ENCODE peak calls at places on chromosomes 6 and 20, in ten cellular contexts. Y is AG04450, H is tibial nerve, X is Peyer's patch, E is fibroblast of mammary gland, I is choroid plexus epithelial cell, B is WERI-Rb-1, J is astrocyte of the spinal cord, O is cardiac muscle cell, M is right cardiac atrium. D is an unnamed sample.

GRCh38 chr6:1745814-1746213 is 136.1 kb downstream of the FOXC1 start:
- DNase-seq in J (no peak), O (no peak), E (no peak), B (no peak), I (no peak), M (no peak), Y (no peak), H (no peak), X (no peak), D (no peak)

GRCh38 chr6:170437719-170438401 is 115.2 kb downstream of the PSMB1 start:
- DNase-seq in B (no peak), Y (no peak), X (no peak), H (no peak), J (peak), M (no peak), I (peak), O (no peak), E (peak), D (no peak)

GRCh38 chr20:39874049-39874893 is 814.8 kb downstream of the MAFB start:
- DNase-seq in I (peak), E (peak), J (peak), M (peak), O (peak), Y (peak), B (peak), X (peak), H (peak), D (no peak)

GRCh38 chr20:44861547-44862006 is 23.9 kb upstream of the YWHAB start:
- DNase-seq in I (peak), Y (no peak), B (no peak), H (no peak), M (peak), X (no peak), O (no peak), J (peak), E (peak), D (no peak)

GRCh38 chr6:118485601-118486550 is 62.2 kb upstream of the PLN start:
- DNase-seq in Y (no peak), E (peak), M (no peak), O (no peak), I (peak), B (no peak), H (no peak), X (no peak), J (no peak), D (no peak)

GRCh38 chr6:9494864-9495263 is 920.0 kb downstream of the TFAP2A start:
- DNase-seq in M (no peak), B (no peak), I (peak), H (no peak), O (no peak), J (peak), Y (no peak), E (peak), X (no peak), D (no peak)

GRCh38 chr6:5899216-5900045 is 107.3 kb downstream of the NRN1 start:
- DNase-seq in Y (no peak), E (no peak), I (no peak), X (no peak), O (no peak), J (no peak), M (no peak), H (no peak), B (no peak), D (no peak)

GRCh38 chr20:46021361-46022359 is 7.4 kb upstream of the SLC12A5 start:
- DNase-seq in O (peak), B (peak), H (no peak), I (no peak), Y (no peak), X (no peak), E (no peak), J (no peak), M (peak), D (no peak)

GRCh38 chr6:135972586-135972985 is 121.1 kb downstream of the PDE7B start:
- DNase-seq in E (no peak), J (no peak), B (no peak), O (no peak), I (no peak), X (no peak), Y (no peak), H (no peak), M (no peak), D (no peak)

GRCh38 chr6:17394192-17394611 is 807 bp downstream of the CAP2 start:
- DNase-seq in M (peak), E (peak), X (no peak), Y (no peak), I (peak), J (peak), O (peak), H (peak), B (peak), D (no peak)

GRCh38 chr20:22584922-22585785 is 782 bp upstream of the FOXA2 start:
- DNase-seq in Y (no peak), E (no peak), B (no peak), X (peak), M (no peak), I (no peak), J (no peak), H (no peak), O (peak), D (no peak)

GRCh38 chr6:20379231-20379630 is 22.4 kb upstream of the E2F3 start:
- DNase-seq in I (no peak), M (no peak), X (no peak), B (no peak), Y (no peak), E (no peak), J (no peak), O (no peak), H (no peak), D (no peak)

GRCh38 chr6:41687501-41688175 is 47.8 kb downstream of the TFEB start:
- DNase-seq in I (no peak), B (no peak), O (no peak), Y (no peak), M (no peak), X (peak), E (no peak), J (no peak), H (no peak), D (no peak)

GRCh38 chr6:157240059-157240959 is 83.0 kb downstream of the TMEM242 start:
- DNase-seq in B (peak), J (peak), H (peak), Y (no peak), X (peak), I (no peak), O (no peak), E (peak), M (peak), D (peak)

GRCh38 chr20:43941476-43942212 is 27.0 kb downstream of the TOX2 start:
- DNase-seq in Y (no peak), H (no peak), J (peak), M (no peak), O (no peak), E (peak), I (peak), X (peak), B (no peak), D (no peak)

GRCh38 chr6:41780623-41781301 is at the start of gene PRICKLE4:
- DNase-seq in O (peak), X (peak), B (peak), I (peak), M (peak), E (no peak), H (peak), Y (no peak), J (no peak), D (no peak)

GRCh38 chr20:33531047-33531877 is 41.4 kb downstream of the CBFA2T2 start:
- DNase-seq in X (no peak), H (no peak), O (peak), Y (no peak), E (peak), J (peak), I (peak), B (no peak), M (no peak), D (no peak)

GRCh38 chr20:5356921-5357320 is 40.2 kb upstream of the PROKR2 start:
- DNase-seq in O (no peak), E (no peak), X (no peak), H (no peak), Y (no peak), B (no peak), M (no peak), I (no peak), J (no peak), D (no peak)

GRCh38 chr6:167795874-167796667 is 30.6 kb upstream of the AFDN start:
- DNase-seq in O (no peak), H (no peak), B (no peak), Y (no peak), J (no peak), M (peak), I (peak), E (no peak), X (peak), D (no peak)

GRCh38 chr6:12083763-12084162 is 71.7 kb downstream of the HIVEP1 start:
- DNase-seq in I (peak), X (no peak), O (no peak), J (no peak), B (no peak), Y (no peak), E (no peak), H (no peak), M (no peak), D (no peak)

GRCh38 chr20:58511861-58512260 is 3.3 kb downstream of the APCDD1L start:
- DNase-seq in J (no peak), I (no peak), O (no peak), Y (no peak), X (no peak), E (no peak), B (no peak), H (no peak), M (no peak), D (no peak)

GRCh38 chr20:58513580-58514285 is 1.5 kb downstream of the APCDD1L start:
- DNase-seq in Y (no peak), H (no peak), X (no peak), I (no peak), B (no peak), E (no peak), M (no peak), J (no peak), O (no peak), D (no peak)

GRCh38 chr20:58512808-58513552 is 2.2 kb downstream of the APCDD1L start:
- DNase-seq in I (no peak), Y (no peak), J (no peak), H (no peak), O (no peak), X (no peak), B (no peak), M (no peak), E (no peak), D (no peak)

GRCh38 chr20:58510921-58511320 is 4.3 kb downstream of the APCDD1L start:
- DNase-seq in E (no peak), Y (no peak), O (no peak), B (no peak), J (no peak), X (no peak), H (no peak), I (no peak), M (no peak), D (no peak)

GRCh38 chr20:58511364-58511763 is 3.8 kb downstream of the APCDD1L start:
- DNase-seq in J (peak), O (no peak), I (peak), Y (peak), X (no peak), M (no peak), E (peak), B (no peak), H (no peak), D (peak)
- H3K4me3 ChIP-seq in J (no peak), O (no peak), I (no peak), Y (no peak), X (no peak), M (no peak), E (no peak), B (no peak), H (no peak), D (no peak)

DNA sequence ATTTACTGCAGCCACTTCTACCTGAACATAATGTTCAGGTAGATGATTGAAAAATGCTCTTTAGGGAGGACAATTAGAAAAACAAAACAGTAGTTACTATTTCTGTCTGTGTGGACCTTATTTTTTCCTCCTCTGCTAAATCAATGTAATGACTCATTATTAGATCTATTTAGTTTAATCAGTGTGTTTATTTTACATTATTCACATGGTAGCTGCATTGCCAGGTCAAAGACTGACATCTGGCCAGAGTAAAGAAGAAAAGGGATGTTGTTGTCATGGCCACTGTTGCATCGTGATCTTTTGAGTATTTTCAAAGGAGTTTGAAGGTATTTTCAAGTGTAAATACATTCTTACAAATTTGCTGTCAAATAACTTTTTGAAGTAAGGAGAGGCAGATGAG is 5.9 kb downstream of the CMTR1 start:
- DNase-seq in Y (no peak), M (no peak), I (no peak), X (no peak), H (no peak), E (peak), B (no peak), O (no peak), J (no peak), D (no peak)
- H3K4me3 ChIP-seq in Y (no peak), M (no peak), I (no peak), X (no peak), H (no peak), E (no peak), B (no peak), O (no peak), J (no peak), D (no peak)

GRCh38 chr6:101663099-101663498 is 269.6 kb downstream of the GRIK2 start:
- DNase-seq in J (no peak), H (no peak), B (peak), M (no peak), Y (no peak), I (no peak), O (no peak), E (no peak), X (no peak), D (no peak)
- H3K4me3 ChIP-seq in J (no peak), H (no peak), B (no peak), M (no peak), Y (no peak), I (no peak), O (no peak), E (no peak), X (no peak), D (no peak)

GRCh38 chr6:26031151-26031594 is 56.1 kb upstream of the HFE start:
- DNase-seq in M (no peak), O (no peak), H (no peak), Y (no peak), X (no peak), E (peak), B (no peak), J (no peak), I (no peak), D (no peak)

GRCh38 chr6:26028753-26029569 is 58.3 kb upstream of the HFE start:
- DNase-seq in X (no peak), B (no peak), H (no peak), I (peak), E (no peak), M (no peak), J (peak), O (no peak), Y (no peak), D (no peak)

GRCh38 chr6:26030716-26031115 is 56.5 kb upstream of the HFE start:
- DNase-seq in O (no peak), M (no peak), J (no peak), E (peak), I (no peak), Y (no peak), X (no peak), B (no peak), H (no peak), D (no peak)

GRCh38 chr6:26029570-26029856 is 57.7 kb upstream of the HFE start:
- DNase-seq in B (no peak), M (no peak), O (no peak), Y (no peak), X (no peak), I (no peak), E (no peak), H (no peak), J (no peak), D (no peak)

DNA sequence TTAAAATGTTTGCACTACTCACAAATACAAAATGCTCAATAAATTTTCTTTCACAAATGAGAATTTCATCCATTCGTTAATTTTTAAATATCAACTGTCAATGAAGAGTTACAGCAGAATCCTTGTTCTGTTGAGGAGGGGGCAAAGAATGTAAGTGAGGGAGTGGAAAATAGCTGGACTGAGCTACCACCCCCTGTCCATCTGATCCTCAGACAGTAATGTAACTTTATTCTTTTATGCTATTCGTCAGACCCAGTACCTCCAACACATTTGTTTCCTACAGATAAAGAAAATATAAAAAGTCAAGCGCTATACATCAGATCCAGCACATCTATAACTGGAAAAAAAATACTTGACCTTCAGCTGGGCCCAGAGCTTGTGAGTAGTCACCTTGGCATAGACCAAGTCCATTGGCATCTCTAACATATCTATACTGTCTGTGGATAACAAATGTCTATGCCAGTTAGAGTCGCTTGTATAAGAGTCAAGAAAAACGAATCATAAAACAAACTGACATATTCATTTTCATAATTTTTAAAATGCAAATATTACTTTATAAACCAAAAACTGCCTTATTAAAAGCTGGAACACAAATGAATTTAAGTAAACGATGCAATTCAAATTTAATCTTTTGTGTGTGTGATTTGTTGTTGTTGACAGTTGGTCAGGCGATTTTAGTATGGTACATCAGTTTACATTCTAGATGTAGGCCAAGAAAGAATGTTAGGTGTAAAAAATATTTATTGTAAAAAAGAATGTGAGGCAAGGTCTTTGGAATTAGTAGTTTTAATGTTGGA is 57.2 kb upstream of the HFE start:
- DNase-seq in I (no peak), M (no peak), X (no peak), E (no peak), H (no peak), J (no peak), B (no peak), O (no peak), Y (no peak), D (no peak)
- H3K4me3 ChIP-seq in I (no peak), M (no peak), X (no peak), E (no peak), H (no peak), J (no peak), B (no peak), O (peak), Y (no peak), D (no peak)

DNA sequence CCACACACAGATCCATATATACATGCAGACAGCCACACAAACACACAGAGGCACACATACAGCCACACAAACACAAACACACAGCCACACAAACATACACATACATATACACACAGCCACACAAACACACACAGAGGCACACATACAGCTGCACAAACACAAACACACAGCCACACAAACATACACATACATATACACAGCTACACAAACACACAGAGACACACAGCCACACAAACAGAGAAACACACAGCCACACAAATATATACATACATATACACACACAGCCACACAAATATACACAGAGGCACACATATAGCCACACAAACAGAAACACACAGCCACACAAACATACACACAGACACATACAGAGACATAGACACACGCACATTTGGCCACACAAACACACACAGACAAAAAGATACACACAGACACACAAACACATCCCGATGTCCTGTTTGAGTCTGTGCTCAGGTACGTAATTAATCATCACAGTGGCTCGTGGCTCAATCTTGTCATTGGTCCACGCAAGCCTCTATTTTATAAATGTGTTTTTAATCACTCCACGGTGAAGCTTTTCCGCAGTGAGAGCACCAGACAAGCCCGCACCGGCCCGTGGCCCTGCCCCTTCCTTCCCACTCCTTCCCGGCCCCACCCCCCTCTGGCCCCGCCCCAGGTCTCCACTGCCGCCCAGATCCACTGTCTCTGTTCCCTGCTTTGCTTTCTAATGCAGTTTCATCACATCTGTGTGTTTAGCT is 135.3 kb downstream of the CDH4 start:
- DNase-seq in I (peak), H (no peak), J (peak), B (no peak), O (peak), X (no peak), Y (no peak), M (peak), E (peak), D (peak)
- H3K4me3 ChIP-seq in I (peak), H (no peak), J (no peak), B (no peak), O (no peak), X (no peak), Y (peak), M (no peak), E (peak), D (peak)

GRCh38 chr6:139027620-139028182 is 844 bp upstream of the ABRACL start:
- DNase-seq in B (no peak), M (no peak), J (no peak), O (no peak), Y (no peak), H (no peak), I (peak), E (peak), X (peak), D (no peak)
- H3K4me3 ChIP-seq in B (peak), M (peak), J (peak), O (peak), Y (peak), H (no peak), I (peak), E (peak), X (peak), D (peak)

GRCh38 chr6:32845381-32845884 is 1.6 kb upstream of the PSMB8 start:
- DNase-seq in H (no peak), J (no peak), X (no peak), I (no peak), M (peak), E (no peak), Y (no peak), B (no peak), O (no peak), D (no peak)
- H3K4me3 ChIP-seq in H (no peak), J (no peak), X (peak), I (no peak), M (peak), E (no peak), Y (no peak), B (no peak), O (no peak), D (no peak)

GRCh38 chr6:98880486-98880885 is 46.1 kb downstream of the POU3F2 start:
- DNase-seq in H (no peak), X (no peak), I (no peak), B (no peak), J (no peak), E (no peak), Y (no peak), M (no peak), O (no peak), D (no peak)

GRCh38 chr6:98871821-98872220 is 37.4 kb downstream of the POU3F2 start:
- DNase-seq in H (no peak), I (no peak), Y (no peak), O (no peak), E (no peak), X (no peak), B (no peak), M (no peak), J (no peak), D (no peak)

GRCh38 chr6:98875375-98875774 is 41.0 kb downstream of the POU3F2 start:
- DNase-seq in E (no peak), B (no peak), O (no peak), Y (no peak), X (no peak), J (no peak), H (no peak), M (peak), I (no peak), D (no peak)

DNA sequence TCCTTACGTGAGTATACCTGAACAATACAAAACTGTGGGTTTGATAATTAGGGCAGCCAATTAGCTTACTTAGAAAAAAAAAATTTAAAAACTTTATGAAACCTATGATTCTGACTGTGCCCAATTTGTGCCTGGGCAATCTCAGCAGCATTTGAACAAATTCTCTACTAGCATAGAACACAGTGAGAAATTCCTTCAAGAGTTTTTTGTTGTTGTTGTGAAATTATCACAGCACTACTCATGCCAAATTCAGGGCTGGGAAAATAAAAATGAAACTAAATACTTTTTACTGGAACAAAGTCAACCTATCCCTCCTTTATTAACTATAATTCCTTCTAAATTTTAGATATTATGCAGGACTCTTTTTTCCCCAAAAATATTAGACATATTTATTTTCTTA is 42.9 kb downstream of the POU3F2 start:
- DNase-seq in M (no peak), E (no peak), B (no peak), X (no peak), Y (no peak), H (no peak), I (peak), J (no peak), O (no peak), D (no peak)
- H3K4me3 ChIP-seq in M (no peak), E (no peak), B (no peak), X (no peak), Y (no peak), H (no peak), I (no peak), J (no peak), O (no peak), D (no peak)